ENCODE peak calls at places on chromosomes 11 and 22, in nine cellular contexts. One of them, this sample, is unnamed.

GRCh38 chr11:1117970-1118369 is 39.8 kb upstream of the MUC5AC start:
- DNase-seq in mesothelial cell of epicardium: no peak
- DNase-seq in GM10248: no peak
- DNase-seq in PC-3: no peak
- DNase-seq in AG10803: no peak
- DNase-seq in keratinocyte: no peak
- DNase-seq in foreskin fibroblast: no peak
- DNase-seq in dorsolateral prefrontal cortex: no peak
- DNase-seq in HFF-Myc: no peak
- DNase-seq in this sample: no peak

GRCh38 chr22:16968218-16968595 is 39.8 kb downstream of the GAB4 start:
- DNase-seq in foreskin fibroblast: no peak
- DNase-seq in PC-3: no peak
- DNase-seq in HFF-Myc: no peak
- DNase-seq in AG10803: no peak
- DNase-seq in dorsolateral prefrontal cortex: no peak
- DNase-seq in mesothelial cell of epicardium: no peak
- DNase-seq in keratinocyte: no peak
- DNase-seq in GM10248: no peak
- DNase-seq in this sample: no peak

GRCh38 chr11:2580444-2581050 is 119.2 kb downstream of the KCNQ1OT1 start:
- DNase-seq in mesothelial cell of epicardium: peak
- DNase-seq in AG10803: no peak
- DNase-seq in dorsolateral prefrontal cortex: peak
- DNase-seq in HFF-Myc: no peak
- DNase-seq in PC-3: no peak
- DNase-seq in keratinocyte: no peak
- DNase-seq in GM10248: no peak
- DNase-seq in foreskin fibroblast: no peak
- DNase-seq in this sample: no peak

GRCh38 chr22:27323646-27324045 is 477.9 kb downstream of the MN1 start:
- DNase-seq in HFF-Myc: no peak
- DNase-seq in keratinocyte: no peak
- DNase-seq in AG10803: no peak
- DNase-seq in PC-3: no peak
- DNase-seq in mesothelial cell of epicardium: no peak
- DNase-seq in GM10248: no peak
- DNase-seq in foreskin fibroblast: no peak
- DNase-seq in dorsolateral prefrontal cortex: no peak
- DNase-seq in this sample: no peak

GRCh38 chr11:75031224-75031753 is 42.6 kb downstream of the NEU3 start:
- DNase-seq in PC-3: peak
- DNase-seq in AG10803: peak
- DNase-seq in HFF-Myc: peak
- DNase-seq in mesothelial cell of epicardium: no peak
- DNase-seq in dorsolateral prefrontal cortex: no peak
- DNase-seq in keratinocyte: no peak
- DNase-seq in foreskin fibroblast: peak
- DNase-seq in GM10248: no peak
- DNase-seq in this sample: no peak

GRCh38 chr22:42997577-42997976 is 17.4 kb downstream of the PACSIN2 start:
- DNase-seq in AG10803: no peak
- DNase-seq in mesothelial cell of epicardium: no peak
- DNase-seq in GM10248: no peak
- DNase-seq in keratinocyte: no peak
- DNase-seq in dorsolateral prefrontal cortex: no peak
- DNase-seq in HFF-Myc: no peak
- DNase-seq in foreskin fibroblast: no peak
- DNase-seq in PC-3: no peak
- DNase-seq in this sample: no peak

GRCh38 chr22:46931881-46932280 is 169.4 kb downstream of the TBC1D22A start:
- DNase-seq in GM10248: no peak
- DNase-seq in keratinocyte: peak
- DNase-seq in mesothelial cell of epicardium: no peak
- DNase-seq in AG10803: no peak
- DNase-seq in dorsolateral prefrontal cortex: no peak
- DNase-seq in PC-3: peak
- DNase-seq in foreskin fibroblast: no peak
- DNase-seq in HFF-Myc: no peak
- DNase-seq in this sample: no peak

GRCh38 chr11:123241874-123242538 is 47.0 kb upstream of the CLMP start:
- DNase-seq in mesothelial cell of epicardium: no peak
- DNase-seq in GM10248: no peak
- DNase-seq in foreskin fibroblast: no peak
- DNase-seq in HFF-Myc: no peak
- DNase-seq in AG10803: no peak
- DNase-seq in dorsolateral prefrontal cortex: peak
- DNase-seq in keratinocyte: no peak
- DNase-seq in PC-3: no peak
- DNase-seq in this sample: no peak

GRCh38 chr11:64643258-64643881 is 52.4 kb downstream of the SLC22A12 start:
- DNase-seq in AG10803: no peak
- DNase-seq in GM10248: no peak
- DNase-seq in keratinocyte: no peak
- DNase-seq in PC-3: no peak
- DNase-seq in HFF-Myc: no peak
- DNase-seq in foreskin fibroblast: no peak
- DNase-seq in dorsolateral prefrontal cortex: peak
- DNase-seq in mesothelial cell of epicardium: no peak
- DNase-seq in this sample: no peak

GRCh38 chr11:116211166-116211565 is 561.6 kb downstream of the BUD13 start:
- DNase-seq in PC-3: no peak
- DNase-seq in mesothelial cell of epicardium: no peak
- DNase-seq in AG10803: no peak
- DNase-seq in keratinocyte: no peak
- DNase-seq in GM10248: no peak
- DNase-seq in HFF-Myc: no peak
- DNase-seq in dorsolateral prefrontal cortex: no peak
- DNase-seq in foreskin fibroblast: no peak
- DNase-seq in this sample: no peak

DNA sequence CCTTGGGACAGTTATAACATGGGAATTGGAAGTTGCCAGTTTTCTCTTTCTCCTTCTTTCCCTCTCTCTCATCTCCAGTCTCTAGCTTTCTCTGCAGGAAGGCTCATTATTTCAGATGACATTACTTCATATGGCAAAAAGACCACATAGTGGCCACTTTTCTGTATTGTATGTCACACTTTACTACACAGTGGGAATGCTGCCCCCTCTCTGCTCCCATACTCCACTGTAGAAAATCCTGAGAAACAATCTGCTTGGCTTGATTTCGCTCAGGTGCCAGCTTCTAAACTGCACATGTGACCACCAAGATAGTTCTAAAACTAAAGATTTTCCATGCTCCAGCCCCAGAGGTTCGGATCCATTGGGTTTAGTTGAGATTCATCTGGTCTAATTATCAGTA is 860.7 kb upstream of the CCDC90B start:
- DNase-seq in AG10803: no peak
- DNase-seq in HFF-Myc: no peak
- DNase-seq in mesothelial cell of epicardium: no peak
- DNase-seq in keratinocyte: no peak
- DNase-seq in PC-3: no peak
- DNase-seq in dorsolateral prefrontal cortex: no peak
- DNase-seq in GM10248: no peak
- DNase-seq in foreskin fibroblast: no peak
- DNase-seq in this sample: no peak
- TF ChIP-seq CTCF in AG10803: no peak
- TF ChIP-seq CTCF in HFF-Myc: no peak
- TF ChIP-seq CTCF in mesothelial cell of epicardium: no peak
- TF ChIP-seq CTCF in keratinocyte: no peak
- TF ChIP-seq CTCF in PC-3: no peak
- TF ChIP-seq CTCF in dorsolateral prefrontal cortex: peak
- TF ChIP-seq CTCF in GM10248: no peak
- TF ChIP-seq CTCF in foreskin fibroblast: no peak
- TF ChIP-seq CTCF in this sample: no peak

GRCh38 chr22:21000987-21001600 is 824 bp downstream of the THAP7 start:
- DNase-seq in dorsolateral prefrontal cortex: peak
- DNase-seq in PC-3: no peak
- DNase-seq in GM10248: no peak
- DNase-seq in keratinocyte: no peak
- DNase-seq in mesothelial cell of epicardium: no peak
- DNase-seq in HFF-Myc: no peak
- DNase-seq in foreskin fibroblast: no peak
- DNase-seq in AG10803: no peak
- DNase-seq in this sample: no peak

GRCh38 chr22:20998411-20999336 is 3.2 kb downstream of the THAP7 start:
- DNase-seq in GM10248: no peak
- DNase-seq in dorsolateral prefrontal cortex: no peak
- DNase-seq in keratinocyte: no peak
- DNase-seq in AG10803: no peak
- DNase-seq in PC-3: peak
- DNase-seq in mesothelial cell of epicardium: no peak
- DNase-seq in HFF-Myc: no peak
- DNase-seq in foreskin fibroblast: peak
- DNase-seq in this sample: no peak

GRCh38 chr22:20999350-21000214 is 2.3 kb downstream of the THAP7 start:
- DNase-seq in HFF-Myc: no peak
- DNase-seq in foreskin fibroblast: no peak
- DNase-seq in mesothelial cell of epicardium: no peak
- DNase-seq in GM10248: no peak
- DNase-seq in keratinocyte: no peak
- DNase-seq in PC-3: no peak
- DNase-seq in dorsolateral prefrontal cortex: no peak
- DNase-seq in AG10803: no peak
- DNase-seq in this sample: no peak

GRCh38 chr22:21001601-21002325 is at the start of gene THAP7:
- DNase-seq in mesothelial cell of epicardium: peak
- DNase-seq in GM10248: peak
- DNase-seq in keratinocyte: peak
- DNase-seq in foreskin fibroblast: peak
- DNase-seq in dorsolateral prefrontal cortex: peak
- DNase-seq in AG10803: peak
- DNase-seq in HFF-Myc: peak
- DNase-seq in PC-3: peak
- DNase-seq in this sample: peak

GRCh38 chr22:21000215-21000986 is 1.5 kb downstream of the THAP7 start:
- DNase-seq in HFF-Myc: no peak
- DNase-seq in GM10248: no peak
- DNase-seq in foreskin fibroblast: peak
- DNase-seq in keratinocyte: no peak
- DNase-seq in PC-3: peak
- DNase-seq in mesothelial cell of epicardium: no peak
- DNase-seq in AG10803: no peak
- DNase-seq in dorsolateral prefrontal cortex: no peak
- DNase-seq in this sample: no peak
- TF ChIP-seq CTCF in HFF-Myc: no peak
- TF ChIP-seq CTCF in GM10248: no peak
- TF ChIP-seq CTCF in foreskin fibroblast: no peak
- TF ChIP-seq CTCF in keratinocyte: peak
- TF ChIP-seq CTCF in PC-3: no peak
- TF ChIP-seq CTCF in mesothelial cell of epicardium: no peak
- TF ChIP-seq CTCF in AG10803: no peak
- TF ChIP-seq CTCF in dorsolateral prefrontal cortex: no peak
- TF ChIP-seq CTCF in this sample: no peak

DNA sequence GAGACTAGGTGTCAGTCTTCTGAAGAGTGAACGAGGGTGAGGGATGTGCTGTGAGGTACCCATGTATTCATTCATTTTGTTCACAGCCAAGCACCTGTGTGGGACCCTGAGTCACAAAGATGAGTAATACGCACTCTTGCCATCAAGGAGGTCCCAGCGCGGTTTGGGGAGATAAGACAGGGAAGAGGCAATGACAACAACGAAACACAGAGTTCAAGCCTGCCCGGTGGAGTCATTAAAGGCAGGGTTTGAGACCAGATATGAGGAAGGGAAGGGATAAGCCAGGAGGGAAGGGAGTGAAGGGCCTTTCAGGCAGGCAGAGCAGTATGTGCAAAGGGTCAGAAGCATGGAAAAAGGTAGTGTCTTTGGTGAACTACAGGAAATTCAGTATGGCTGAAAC is 4.6 kb downstream of the DCHS1 start:
- DNase-seq in HFF-Myc: no peak
- DNase-seq in dorsolateral prefrontal cortex: no peak
- DNase-seq in AG10803: no peak
- DNase-seq in keratinocyte: no peak
- DNase-seq in foreskin fibroblast: no peak
- DNase-seq in PC-3: peak
- DNase-seq in mesothelial cell of epicardium: no peak
- DNase-seq in GM10248: no peak
- DNase-seq in this sample: no peak
- TF ChIP-seq CTCF in HFF-Myc: no peak
- TF ChIP-seq CTCF in dorsolateral prefrontal cortex: no peak
- TF ChIP-seq CTCF in AG10803: no peak
- TF ChIP-seq CTCF in keratinocyte: no peak
- TF ChIP-seq CTCF in foreskin fibroblast: no peak
- TF ChIP-seq CTCF in PC-3: no peak
- TF ChIP-seq CTCF in mesothelial cell of epicardium: no peak
- TF ChIP-seq CTCF in GM10248: no peak
- TF ChIP-seq CTCF in this sample: no peak

GRCh38 chr22:48658871-48659270 is 1168.8 kb downstream of the BRD1 start:
- DNase-seq in foreskin fibroblast: no peak
- DNase-seq in GM10248: no peak
- DNase-seq in dorsolateral prefrontal cortex: no peak
- DNase-seq in mesothelial cell of epicardium: no peak
- DNase-seq in PC-3: no peak
- DNase-seq in keratinocyte: no peak
- DNase-seq in HFF-Myc: no peak
- DNase-seq in AG10803: no peak
- DNase-seq in this sample: no peak
- TF ChIP-seq CTCF in foreskin fibroblast: no peak
- TF ChIP-seq CTCF in GM10248: no peak
- TF ChIP-seq CTCF in dorsolateral prefrontal cortex: no peak
- TF ChIP-seq CTCF in mesothelial cell of epicardium: no peak
- TF ChIP-seq CTCF in PC-3: no peak
- TF ChIP-seq CTCF in keratinocyte: no peak
- TF ChIP-seq CTCF in HFF-Myc: no peak
- TF ChIP-seq CTCF in AG10803: no peak
- TF ChIP-seq CTCF in this sample: no peak

GRCh38 chr11:41306435-41306834 is 153.0 kb downstream of the LRRC4C start:
- DNase-seq in dorsolateral prefrontal cortex: no peak
- DNase-seq in keratinocyte: no peak
- DNase-seq in GM10248: peak
- DNase-seq in mesothelial cell of epicardium: no peak
- DNase-seq in PC-3: no peak
- DNase-seq in foreskin fibroblast: no peak
- DNase-seq in HFF-Myc: no peak
- DNase-seq in AG10803: no peak
- DNase-seq in this sample: peak

GRCh38 chr11:41308286-41308685 is 151.2 kb downstream of the LRRC4C start:
- DNase-seq in foreskin fibroblast: no peak
- DNase-seq in HFF-Myc: no peak
- DNase-seq in AG10803: no peak
- DNase-seq in GM10248: no peak
- DNase-seq in dorsolateral prefrontal cortex: no peak
- DNase-seq in keratinocyte: no peak
- DNase-seq in PC-3: no peak
- DNase-seq in mesothelial cell of epicardium: no peak
- DNase-seq in this sample: no peak

GRCh38 chr11:41309111-41309522 is 150.3 kb downstream of the LRRC4C start:
- DNase-seq in mesothelial cell of epicardium: no peak
- DNase-seq in dorsolateral prefrontal cortex: no peak
- DNase-seq in GM10248: peak
- DNase-seq in AG10803: no peak
- DNase-seq in keratinocyte: no peak
- DNase-seq in HFF-Myc: no peak
- DNase-seq in foreskin fibroblast: no peak
- DNase-seq in PC-3: no peak
- DNase-seq in this sample: peak

GRCh38 chr11:41307371-41308080 is 151.9 kb downstream of the LRRC4C start:
- DNase-seq in mesothelial cell of epicardium: no peak
- DNase-seq in PC-3: no peak
- DNase-seq in dorsolateral prefrontal cortex: no peak
- DNase-seq in GM10248: no peak
- DNase-seq in AG10803: no peak
- DNase-seq in HFF-Myc: no peak
- DNase-seq in foreskin fibroblast: no peak
- DNase-seq in keratinocyte: no peak
- DNase-seq in this sample: no peak

GRCh38 chr11:41309716-41310115 is 149.7 kb downstream of the LRRC4C start:
- DNase-seq in HFF-Myc: no peak
- DNase-seq in foreskin fibroblast: no peak
- DNase-seq in dorsolateral prefrontal cortex: no peak
- DNase-seq in mesothelial cell of epicardium: no peak
- DNase-seq in PC-3: no peak
- DNase-seq in GM10248: no peak
- DNase-seq in keratinocyte: no peak
- DNase-seq in AG10803: no peak
- DNase-seq in this sample: no peak
- TF ChIP-seq CTCF in HFF-Myc: no peak
- TF ChIP-seq CTCF in foreskin fibroblast: no peak
- TF ChIP-seq CTCF in dorsolateral prefrontal cortex: no peak
- TF ChIP-seq CTCF in mesothelial cell of epicardium: no peak
- TF ChIP-seq CTCF in PC-3: peak
- TF ChIP-seq CTCF in GM10248: no peak
- TF ChIP-seq CTCF in keratinocyte: no peak
- TF ChIP-seq CTCF in AG10803: no peak
- TF ChIP-seq CTCF in this sample: no peak